ENCODE peak calls at places on chromosomes 2 and 18, in six cellular contexts. W is neuronal stem cell, I is fibroblast of the aortic adventitia, F is posterior vena cava, H is GM04504, P is RKO. X is an unnamed sample.

GRCh38 chr2:149307014-149307413 is 23.4 kb upstream of the LYPD6 start:
- DNase-seq in W (no peak), I (no peak), F (no peak), H (no peak), P (no peak), X (no peak)

GRCh38 chr2:135701442-135701841 is 40.2 kb upstream of the UBXN4 start:
- DNase-seq in W (no peak), I (peak), F (no peak), H (peak), P (peak), X (peak)

GRCh38 chr18:73908323-73908722 is 239.3 kb downstream of the FBXO15 start:
- DNase-seq in W (peak), I (peak), F (no peak), H (no peak), P (peak), X (peak)

GRCh38 chr2:3608373-3609278 is 13.7 kb downstream of the COLEC11 start:
- DNase-seq in W (no peak), I (no peak), F (peak), H (no peak), P (no peak), X (no peak)

GRCh38 chr2:42693013-42693575 is 70.8 kb downstream of the OXER1 start:
- DNase-seq in W (no peak), I (no peak), F (no peak), H (no peak), P (no peak), X (no peak)

GRCh38 chr2:181457741-181458425 is 697 bp downstream of the ITGA4 start:
- DNase-seq in W (peak), I (peak), F (peak), H (no peak), P (no peak), X (peak)

GRCh38 chr2:18924905-18925691 is 335.7 kb upstream of the NT5C1B start:
- DNase-seq in W (no peak), I (peak), F (no peak), H (no peak), P (no peak), X (peak)

GRCh38 chr2:104758199-104758620 is 95.7 kb upstream of the POU3F3 start:
- DNase-seq in W (peak), I (no peak), F (no peak), H (no peak), P (no peak), X (peak)

GRCh38 chr2:195322324-195322723 is 334.7 kb upstream of the SLC39A10 start:
- DNase-seq in W (no peak), I (peak), F (no peak), H (no peak), P (no peak), X (peak)

GRCh38 chr2:216603010-216603883 is 30.0 kb upstream of the IGFBP2 start:
- DNase-seq in W (no peak), I (no peak), F (peak), H (no peak), P (no peak), X (no peak)

GRCh38 chr2:167924556-167924955 is 322.8 kb downstream of the STK39 start:
- DNase-seq in W (no peak), I (no peak), F (no peak), H (no peak), P (no peak), X (no peak)

GRCh38 chr2:96325884-96326255 is 753 bp downstream of the ITPRIPL1 start:
- DNase-seq in W (no peak), I (no peak), F (no peak), H (no peak), P (no peak), X (no peak)

GRCh38 chr2:47695800-47696477 is 87.0 kb upstream of the MSH6 start:
- DNase-seq in W (no peak), I (no peak), F (no peak), H (no peak), P (no peak), X (no peak)

GRCh38 chr2:240914645-240915525 is 8.7 kb downstream of the CROCC2 start:
- DNase-seq in W (no peak), I (no peak), F (no peak), H (no peak), P (no peak), X (no peak)

GRCh38 chr2:70145851-70146739 is 44.7 kb downstream of the C2orf42 start:
- DNase-seq in W (no peak), I (no peak), F (peak), H (no peak), P (no peak), X (no peak)

GRCh38 chr2:60554649-60555065 is 1.2 kb upstream of the BCL11A start:
- DNase-seq in W (no peak), I (no peak), F (no peak), H (no peak), P (peak), X (peak)

GRCh38 chr2:232230557-232230956 is 148.0 kb upstream of the ALPP start:
- DNase-seq in W (peak), I (peak), F (no peak), H (no peak), P (no peak), X (peak)

GRCh38 chr2:212974692-212975091 is 176.7 kb downstream of the IKZF2 start:
- DNase-seq in W (no peak), I (peak), F (no peak), H (peak), P (no peak), X (peak)

GRCh38 chr2:126644630-126645191 is 11.2 kb upstream of the GYPC start:
- DNase-seq in W (no peak), I (peak), F (no peak), H (no peak), P (no peak), X (no peak)

GRCh38 chr2:150569761-150570160 is 82.3 kb upstream of the RND3 start:
- DNase-seq in W (no peak), I (no peak), F (no peak), H (no peak), P (no peak), X (no peak)

GRCh38 chr2:12534646-12535263 is 182.0 kb upstream of the TRIB2 start:
- DNase-seq in W (no peak), I (peak), F (no peak), H (peak), P (no peak), X (peak)

GRCh38 chr2:218997730-218998129 is 4.5 kb upstream of the CRYBA2 start:
- DNase-seq in W (no peak), I (no peak), F (no peak), H (no peak), P (no peak), X (no peak)

GRCh38 chr2:137107925-137108324 is 342.6 kb downstream of the THSD7B start:
- DNase-seq in W (no peak), I (no peak), F (no peak), H (no peak), P (no peak), X (no peak)

GRCh38 chr2:794554-795244 is 117.5 kb upstream of the TMEM18 start:
- DNase-seq in W (no peak), I (no peak), F (no peak), H (no peak), P (no peak), X (no peak)

GRCh38 chr2:163182764-163183354 is 344.3 kb upstream of the KCNH7 start:
- DNase-seq in W (no peak), I (peak), F (no peak), H (no peak), P (peak), X (peak)

GRCh38 chr2:38274286-38275276 is 102.5 kb downstream of the ATL2 start:
- DNase-seq in W (peak), I (peak), F (no peak), H (peak), P (peak), X (peak)

GRCh38 chr2:157931542-157931941 is 55.4 kb upstream of the ACVR1 start:
- DNase-seq in W (no peak), I (no peak), F (no peak), H (no peak), P (no peak), X (no peak)

GRCh38 chr2:42872736-42873135 is 80.4 kb upstream of the HAAO start:
- DNase-seq in W (no peak), I (peak), F (no peak), H (peak), P (no peak), X (no peak)

GRCh38 chr18:58251416-58251815 is 207.4 kb downstream of the NEDD4L start:
- DNase-seq in W (no peak), I (no peak), F (no peak), H (no peak), P (no peak), X (no peak)

GRCh38 chr2:65277118-65277517 is 49.5 kb downstream of the ACTR2 start:
- DNase-seq in W (no peak), I (no peak), F (no peak), H (no peak), P (no peak), X (no peak)

GRCh38 chr2:178152033-178152432 is 39.8 kb downstream of the RBM45 start:
- DNase-seq in W (no peak), I (no peak), F (no peak), H (no peak), P (no peak), X (peak)

GRCh38 chr2:30511122-30512083 is 64.4 kb downstream of the LCLAT1 start:
- DNase-seq in W (no peak), I (peak), F (no peak), H (peak), P (no peak), X (peak)

GRCh38 chr2:39435974-39436591 is 1.0 kb downstream of the MAP4K3 start:
- DNase-seq in W (no peak), I (peak), F (peak), H (peak), P (peak), X (peak)

GRCh38 chr2:239467281-239467955 is 66.6 kb upstream of the HDAC4 start:
- DNase-seq in W (no peak), I (no peak), F (peak), H (no peak), P (no peak), X (no peak)

GRCh38 chr18:56563568-56563967 is 74.8 kb downstream of the TXNL1 start:
- DNase-seq in W (peak), I (no peak), F (no peak), H (no peak), P (peak), X (peak)

GRCh38 chr2:239328306-239329191 is 72.3 kb downstream of the HDAC4 start:
- DNase-seq in W (no peak), I (peak), F (peak), H (peak), P (no peak), X (no peak)

X was measured in M059J.